ENCODE peak calls at places on chromosomes 11 and 22, in seven cellular contexts. N is right lobe of liver, E is left cardiac atrium, X is GM12878, I is left lung, P is left ventricle myocardium superior, Z is mucosa of descending colon. T is an unnamed sample.

GRCh38 chr11:63893355-63893754 is 23.6 kb downstream of the RCOR2 start:
- ATAC-seq in E (no peak), Z (no peak), P (no peak), X (no peak), I (no peak), N (no peak), T (no peak)

GRCh38 chr11:118623291-118623655 is 15.9 kb downstream of the PHLDB1 start:
- ATAC-seq in E (no peak), I (peak), X (no peak), Z (no peak), P (no peak), N (no peak), T (no peak)

GRCh38 chr11:117202386-117203068 is 3.4 kb downstream of the TAGLN start:
- ATAC-seq in P (no peak), N (no peak), E (no peak), X (no peak), Z (no peak), I (no peak), T (no peak)

GRCh38 chr11:96390403-96390830 is 604 bp downstream of the JRKL start:
- ATAC-seq in P (peak), N (no peak), E (peak), Z (peak), I (peak), X (peak), T (no peak)

GRCh38 chr11:116427337-116427902 is 345.4 kb downstream of the BUD13 start:
- ATAC-seq in E (peak), P (peak), Z (peak), I (no peak), N (no peak), X (no peak), T (no peak)

GRCh38 chr11:18135308-18135707 is 2.9 kb downstream of the MRGPRX3 start:
- ATAC-seq in E (no peak), Z (no peak), I (no peak), X (no peak), P (no peak), N (no peak), T (no peak)

GRCh38 chr11:85752201-85752889 is 58.6 kb downstream of the SYTL2 start:
- ATAC-seq in P (no peak), E (no peak), Z (no peak), N (no peak), X (no peak), I (no peak), T (no peak)

GRCh38 chr11:126165366-126166156 is 45.9 kb downstream of the RPUSD4 start:
- ATAC-seq in N (no peak), I (peak), P (no peak), E (peak), X (no peak), Z (peak), T (no peak)

GRCh38 chr11:74870485-74870884 is 78.4 kb downstream of the XRRA1 start:
- ATAC-seq in N (no peak), Z (no peak), X (peak), E (no peak), P (no peak), I (peak), T (no peak)

GRCh38 chr11:2466869-2467694 is 22.3 kb downstream of the KCNQ1 start:
- ATAC-seq in X (peak), N (peak), I (no peak), E (no peak), P (no peak), Z (peak), T (peak)

GRCh38 chr11:86736303-86737143 is 63.8 kb upstream of the PRSS23 start:
- ATAC-seq in Z (no peak), N (no peak), E (no peak), I (no peak), X (no peak), P (no peak), T (peak)

GRCh38 chr11:78392854-78393253 is 24.8 kb downstream of the GAB2 start:
- ATAC-seq in Z (peak), X (no peak), P (no peak), E (peak), I (no peak), N (no peak), T (no peak)

GRCh38 chr22:24976442-24977218 is 24.1 kb downstream of the KIAA1671 start:
- ATAC-seq in N (no peak), I (no peak), Z (no peak), E (peak), P (peak), X (no peak), T (no peak)

GRCh38 chr22:39927544-39927943 is 26.7 kb downstream of the GRAP2 start:
- ATAC-seq in Z (no peak), X (no peak), N (no peak), I (no peak), P (no peak), E (no peak), T (no peak)

GRCh38 chr11:7688238-7688826 is 15.0 kb upstream of the CYB5R2 start:
- ATAC-seq in N (peak), Z (peak), I (peak), E (peak), P (no peak), X (peak), T (no peak)

GRCh38 chr22:37082251-37082650 is 27.3 kb downstream of the TMPRSS6 start:
- ATAC-seq in E (no peak), I (no peak), Z (no peak), P (no peak), N (no peak), X (no peak), T (no peak)

GRCh38 chr11:28632338-28632737 is 524.1 kb downstream of the METTL15 start:
- ATAC-seq in I (no peak), N (no peak), Z (no peak), P (no peak), X (no peak), E (no peak), T (no peak)

GRCh38 chr22:46336119-46337078 is 885 bp downstream of the TRMU start:
- ATAC-seq in X (peak), E (peak), Z (peak), N (peak), P (peak), I (peak), T (no peak)

GRCh38 chr11:21018248-21018647 is 348.9 kb downstream of the NELL1 start:
- ATAC-seq in P (no peak), Z (no peak), E (no peak), X (no peak), N (no peak), I (no peak), T (no peak)

GRCh38 chr11:10204021-10204420 is 90.0 kb downstream of the SBF2 start:
- ATAC-seq in N (no peak), P (no peak), E (no peak), Z (no peak), X (no peak), I (no peak), T (no peak)

GRCh38 chr11:11472096-11472495 is 119.0 kb upstream of the CSNK2A3 start:
- ATAC-seq in N (no peak), X (no peak), I (no peak), E (no peak), P (peak), Z (no peak), T (no peak)

GRCh38 chr11:76266269-76266668 is 60.0 kb upstream of the WNT11 start:
- ATAC-seq in N (no peak), Z (peak), E (peak), X (no peak), P (peak), I (peak), T (no peak)

GRCh38 chr11:120715239-120715638 is 203.7 kb downstream of the GRIK4 start:
- ATAC-seq in N (no peak), I (no peak), E (no peak), Z (no peak), P (no peak), X (peak), T (no peak)

GRCh38 chr22:33271390-33272161 is 213.4 kb upstream of the SYN3 start:
- ATAC-seq in E (peak), P (peak), N (peak), I (peak), X (peak), Z (peak), T (peak)